ENCODE peak calls at places on chromosomes 13 and 19, in five cellular contexts. H is HepG2, J is colonic mucosa, W is GM23248, E is SK-N-SH. Q is an unnamed sample. For H3K4me1 and H3K36me3, the result is how much of the 10 kb centered on the place peaks cover.

GRCh38 chr13:87676254-87677042 is 5.3 kb downstream of the SLITRK5 start:
- DNase-seq in H (no peak), J (no peak), W (no peak), E (peak), Q (no peak)

GRCh38 chr13:30071890-30072817 is 221.7 kb upstream of the UBL3 start:
- DNase-seq in H (no peak), J (peak), W (no peak), E (peak), Q (no peak)

GRCh38 chr19:4889034-4889825 is 13.5 kb downstream of the ARRDC5 start:
- DNase-seq in H (no peak), J (no peak), W (peak), E (no peak), Q (no peak)

GRCh38 chr13:51158365-51158764 is 47.3 kb upstream of the C13orf42 start:
- DNase-seq in H (peak), J (no peak), W (no peak), E (peak), Q (no peak)

GRCh38 chr19:38544569-38545315 is 73.0 kb downstream of the MAP4K1 start:
- DNase-seq in H (no peak), J (no peak), W (peak), E (no peak), Q (no peak)

GRCh38 chr13:76023644-76024043 is 387.5 kb downstream of the LMO7 start:
- DNase-seq in H (no peak), J (no peak), W (peak), E (no peak), Q (no peak)

GRCh38 chr19:19492026-19492610 is 23.2 kb downstream of the TSSK6 start:
- DNase-seq in H (no peak), J (no peak), W (no peak), E (no peak), Q (no peak)

GRCh38 chr19:16134510-16134909 is 9.0 kb upstream of the HSH2D start:
- DNase-seq in H (no peak), J (no peak), W (no peak), E (no peak), Q (no peak)

GRCh38 chr13:111919826-111920225 is 147.1 kb upstream of the SOX1 start:
- DNase-seq in H (no peak), J (no peak), W (no peak), E (no peak), Q (no peak)

GRCh38 chr19:41195675-41196497 is 2.9 kb downstream of the CYP2S1 start:
- DNase-seq in H (no peak), J (no peak), W (peak), E (no peak), Q (no peak)

GRCh38 chr13:23656637-23657036 is 86.4 kb downstream of the TNFRSF19 start:
- DNase-seq in H (peak), J (no peak), W (peak), E (peak), Q (no peak)

GRCh38 chr13:106851251-106851650 is 283.3 kb upstream of the ARGLU1 start:
- DNase-seq in H (no peak), J (no peak), W (no peak), E (no peak), Q (no peak)

GRCh38 chr13:101869553-101869952 is 417.1 kb downstream of the ITGBL1 start:
- DNase-seq in H (no peak), J (no peak), W (peak), E (no peak), Q (no peak)

GRCh38 chr13:25046985-25047660 is 48.8 kb upstream of the PABPC3 start:
- DNase-seq in H (no peak), J (no peak), W (peak), E (peak), Q (peak)

GRCh38 chr13:19071161-19071936 is 110.3 kb downstream of the TUBA3C start:
- DNase-seq in H (no peak), J (no peak), W (no peak), E (no peak), Q (no peak)

GRCh38 chr19:40147693-40148347 is 43.4 kb upstream of the MAP3K10 start:
- DNase-seq in H (no peak), J (no peak), W (peak), E (no peak), Q (no peak)

GRCh38 chr13:102879793-102880499 is 34.1 kb downstream of the ERCC5 start:
- DNase-seq in H (no peak), J (no peak), W (no peak), E (no peak), Q (no peak)

GRCh38 chr13:70027551-70027950 is 80.1 kb upstream of the ATXN8OS start:
- DNase-seq in H (no peak), J (no peak), W (no peak), E (no peak), Q (no peak)

GRCh38 chr13:110297771-110298170 is 9.2 kb downstream of the COL4A1 start:
- DNase-seq in H (no peak), J (no peak), W (no peak), E (no peak), Q (no peak)

GRCh38 chr19:41309225-41310030 is 544 bp upstream of the CCDC97 start:
- DNase-seq in H (no peak), J (no peak), W (peak), E (no peak), Q (no peak)

DNA sequence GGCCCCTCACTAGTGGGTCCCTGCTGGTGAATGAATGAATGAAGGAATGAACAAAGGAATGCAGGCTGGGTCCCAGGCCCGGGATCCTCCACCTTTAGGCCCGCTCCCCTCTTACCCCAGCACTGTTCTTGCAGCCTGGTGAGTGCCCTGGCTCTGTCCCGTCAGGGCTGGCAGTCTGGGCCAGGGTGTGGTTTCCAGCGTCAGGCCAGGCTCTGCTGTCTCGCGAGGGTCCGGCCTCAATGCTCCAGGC is 317 bp downstream of the LYL1 start:
- DNase-seq in H (no peak), J (no peak), W (peak), E (no peak), Q (no peak)
- H3K4me1 ChIP-seq in H (under half), J (under half), W (under half), E (under half), Q (under half)

GRCh38 chr19:1824252-1824622 is 12.2 kb upstream of the ATP8B3 start:
- DNase-seq in H (no peak), J (no peak), W (no peak), E (no peak), Q (no peak)
- H3K36me3 ChIP-seq in H (under half), J (under half), W (under half), E (under half), Q (half or more)

DNA sequence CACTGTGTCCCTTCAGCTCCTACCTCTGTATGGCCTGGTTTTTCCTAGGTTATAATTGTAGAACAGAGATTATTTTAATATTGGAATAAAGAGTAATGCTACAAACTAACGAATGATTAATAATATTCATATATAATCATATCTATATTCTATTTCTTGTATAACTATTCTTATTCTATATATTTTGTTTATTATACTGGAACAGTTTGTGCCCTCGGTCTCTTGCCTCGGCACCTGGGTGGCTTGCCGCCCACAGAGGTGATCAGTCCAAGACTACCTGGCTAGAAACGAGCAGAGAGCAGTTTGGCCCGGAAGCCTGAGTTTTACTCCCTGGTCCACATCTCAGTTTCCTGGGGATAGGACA is 3.9 kb upstream of the SLC27A1 start:
- DNase-seq in H (no peak), J (no peak), W (no peak), E (no peak), Q (no peak)
- H3K9ac ChIP-seq in H (no peak), J (no peak), W (no peak), E (no peak), Q (no peak)

DNA sequence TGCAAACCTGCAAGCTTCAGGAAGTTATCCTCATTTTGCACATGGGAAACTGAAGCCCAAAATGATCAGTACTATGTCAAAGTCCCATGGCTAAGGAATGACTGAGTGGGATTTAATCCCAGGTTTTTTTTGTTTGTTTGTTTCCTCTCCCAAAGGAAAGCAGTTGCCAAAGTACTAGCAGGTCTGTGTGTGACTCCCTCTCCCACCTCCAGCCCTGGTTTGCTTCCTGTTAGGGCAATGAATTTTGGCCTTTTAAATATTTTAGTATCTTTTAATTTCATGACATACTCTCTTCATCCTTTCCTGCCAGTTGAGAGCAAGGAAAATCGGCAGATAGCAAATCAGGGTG is 134.1 kb upstream of the RNF113B start:
- DNase-seq in H (no peak), J (no peak), W (no peak), E (no peak), Q (no peak)
- H3K4me1 ChIP-seq in H (half or more), J (under half), W (under half), E (under half), Q (under half)

DNA sequence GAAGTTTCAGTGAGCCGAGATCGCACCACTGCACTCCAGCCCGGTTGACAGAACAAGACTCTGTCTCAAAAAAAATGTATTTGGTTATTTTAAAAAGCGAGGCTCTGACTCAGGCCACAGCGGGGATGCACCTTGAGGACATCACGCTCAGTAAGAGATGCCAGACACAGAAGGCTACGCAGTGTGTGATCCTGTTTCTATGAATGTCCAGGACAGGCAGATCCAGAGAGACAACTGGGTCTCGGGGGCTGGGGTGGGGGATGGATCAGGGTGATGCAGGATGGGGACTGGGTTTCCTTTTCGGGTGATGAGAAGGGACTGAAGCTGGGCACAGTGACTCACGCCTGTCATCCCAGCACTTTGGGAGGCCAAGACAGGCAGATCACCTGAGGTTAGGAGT is 5.4 kb downstream of the MED16 start:
- DNase-seq in H (no peak), J (no peak), W (no peak), E (no peak), Q (no peak)
- H3K36me3 ChIP-seq in H (under half), J (under half), W (under half), E (under half), Q (half or more)

Q was measured in NT2/D1.